ENCODE peak calls at places on chromosomes 16 and 17, in six cellular contexts. One of them, this sample, is unnamed.

GRCh38 chr16:87465306-87465705 is 27.5 kb downstream of the ZCCHC14 start:
- DNase-seq in right lobe of liver: peak
- DNase-seq in sigmoid colon: peak
- DNase-seq in psoas muscle: peak
- DNase-seq in lung: peak
- DNase-seq in cardiac fibroblast: peak
- DNase-seq in this sample: no peak

GRCh38 chr17:48462946-48463345 is 32.9 kb upstream of the SKAP1 start:
- DNase-seq in cardiac fibroblast: no peak
- DNase-seq in psoas muscle: no peak
- DNase-seq in sigmoid colon: no peak
- DNase-seq in right lobe of liver: no peak
- DNase-seq in lung: no peak
- DNase-seq in this sample: no peak

GRCh38 chr17:79581306-79581932 is 29.4 kb downstream of the RBFOX3 start:
- DNase-seq in cardiac fibroblast: no peak
- DNase-seq in lung: no peak
- DNase-seq in sigmoid colon: no peak
- DNase-seq in right lobe of liver: no peak
- DNase-seq in psoas muscle: no peak
- DNase-seq in this sample: no peak

GRCh38 chr17:20122236-20122879 is 113.2 kb downstream of the SPECC1 start:
- DNase-seq in cardiac fibroblast: no peak
- DNase-seq in right lobe of liver: no peak
- DNase-seq in sigmoid colon: no peak
- DNase-seq in psoas muscle: no peak
- DNase-seq in lung: no peak
- DNase-seq in this sample: no peak

GRCh38 chr17:80166446-80166845 is 3.4 kb upstream of the CARD14 start:
- DNase-seq in right lobe of liver: no peak
- DNase-seq in sigmoid colon: no peak
- DNase-seq in lung: no peak
- DNase-seq in cardiac fibroblast: no peak
- DNase-seq in psoas muscle: no peak
- DNase-seq in this sample: no peak

GRCh38 chr17:55053855-55054254 is 85.3 kb downstream of the STXBP4 start:
- DNase-seq in lung: no peak
- DNase-seq in cardiac fibroblast: peak
- DNase-seq in sigmoid colon: no peak
- DNase-seq in psoas muscle: no peak
- DNase-seq in right lobe of liver: no peak
- DNase-seq in this sample: no peak

GRCh38 chr17:41131979-41132378 is 8.0 kb upstream of the KRTAP4-12 start:
- DNase-seq in right lobe of liver: no peak
- DNase-seq in sigmoid colon: no peak
- DNase-seq in lung: no peak
- DNase-seq in cardiac fibroblast: peak
- DNase-seq in psoas muscle: no peak
- DNase-seq in this sample: no peak

GRCh38 chr17:78258323-78259229 is 27.1 kb downstream of the TMEM235 start:
- DNase-seq in psoas muscle: peak
- DNase-seq in lung: peak
- DNase-seq in right lobe of liver: no peak
- DNase-seq in sigmoid colon: no peak
- DNase-seq in cardiac fibroblast: no peak
- DNase-seq in this sample: peak

GRCh38 chr16:58127033-58127556 is 2.1 kb downstream of the CFAP20 start:
- DNase-seq in lung: no peak
- DNase-seq in cardiac fibroblast: peak
- DNase-seq in sigmoid colon: no peak
- DNase-seq in psoas muscle: no peak
- DNase-seq in right lobe of liver: no peak
- DNase-seq in this sample: peak

GRCh38 chr16:54270711-54271110 is 15.9 kb downstream of the IRX3 start:
- DNase-seq in sigmoid colon: no peak
- DNase-seq in psoas muscle: no peak
- DNase-seq in right lobe of liver: no peak
- DNase-seq in cardiac fibroblast: no peak
- DNase-seq in lung: no peak
- DNase-seq in this sample: no peak

GRCh38 chr17:29592850-29593545 is at the start of gene ANKRD13B:
- DNase-seq in lung: no peak
- DNase-seq in psoas muscle: peak
- DNase-seq in right lobe of liver: no peak
- DNase-seq in sigmoid colon: peak
- DNase-seq in cardiac fibroblast: no peak
- DNase-seq in this sample: no peak

DNA sequence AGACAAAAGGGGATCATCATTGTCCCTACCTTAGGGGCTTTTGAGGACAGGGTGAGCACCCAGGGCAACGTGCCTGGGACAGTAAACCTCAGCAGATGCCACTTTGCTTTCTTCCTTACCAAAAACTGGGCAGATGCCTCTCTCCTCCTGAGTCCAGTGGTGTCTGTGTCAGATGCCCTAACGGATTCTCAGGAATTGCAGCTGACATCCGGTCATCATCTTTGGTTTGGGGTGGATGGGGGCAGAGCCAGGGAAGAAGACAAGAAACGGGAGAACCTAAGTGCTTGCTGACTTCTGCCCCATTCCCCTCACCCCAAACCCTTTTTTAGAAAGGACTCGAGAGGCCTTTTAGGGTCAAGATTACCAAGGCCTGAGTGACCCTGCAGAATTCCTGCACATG is 187.5 kb downstream of the MSI2 start:
- DNase-seq in sigmoid colon: no peak
- DNase-seq in right lobe of liver: no peak
- DNase-seq in lung: no peak
- DNase-seq in psoas muscle: no peak
- DNase-seq in cardiac fibroblast: no peak
- DNase-seq in this sample: no peak
- H3K4me3 ChIP-seq in sigmoid colon: no peak
- H3K4me3 ChIP-seq in right lobe of liver: no peak
- H3K4me3 ChIP-seq in lung: no peak
- H3K4me3 ChIP-seq in psoas muscle: no peak
- H3K4me3 ChIP-seq in cardiac fibroblast: no peak
- H3K4me3 ChIP-seq in this sample: no peak

GRCh38 chr17:22464041-22464440 is 771.7 kb downstream of the KCNJ18 start:
- DNase-seq in lung: no peak
- DNase-seq in sigmoid colon: no peak
- DNase-seq in psoas muscle: no peak
- DNase-seq in cardiac fibroblast: no peak
- DNase-seq in right lobe of liver: no peak
- DNase-seq in this sample: no peak

GRCh38 chr17:22469101-22469880 is 777.0 kb downstream of the KCNJ18 start:
- DNase-seq in lung: no peak
- DNase-seq in cardiac fibroblast: no peak
- DNase-seq in sigmoid colon: no peak
- DNase-seq in right lobe of liver: no peak
- DNase-seq in psoas muscle: no peak
- DNase-seq in this sample: no peak

GRCh38 chr17:22469941-22470340 is 777.6 kb downstream of the KCNJ18 start:
- DNase-seq in psoas muscle: no peak
- DNase-seq in sigmoid colon: no peak
- DNase-seq in right lobe of liver: no peak
- DNase-seq in cardiac fibroblast: no peak
- DNase-seq in lung: no peak
- DNase-seq in this sample: no peak

GRCh38 chr17:22470411-22471175 is 778.3 kb downstream of the KCNJ18 start:
- DNase-seq in right lobe of liver: no peak
- DNase-seq in psoas muscle: no peak
- DNase-seq in cardiac fibroblast: no peak
- DNase-seq in sigmoid colon: no peak
- DNase-seq in lung: no peak
- DNase-seq in this sample: peak

GRCh38 chr17:22467720-22468119 is 775.4 kb downstream of the KCNJ18 start:
- DNase-seq in right lobe of liver: no peak
- DNase-seq in sigmoid colon: no peak
- DNase-seq in cardiac fibroblast: no peak
- DNase-seq in lung: no peak
- DNase-seq in psoas muscle: no peak
- DNase-seq in this sample: no peak
- H3K4me3 ChIP-seq in right lobe of liver: no peak
- H3K4me3 ChIP-seq in sigmoid colon: no peak
- H3K4me3 ChIP-seq in cardiac fibroblast: no peak
- H3K4me3 ChIP-seq in lung: no peak
- H3K4me3 ChIP-seq in psoas muscle: no peak
- H3K4me3 ChIP-seq in this sample: no peak

DNA sequence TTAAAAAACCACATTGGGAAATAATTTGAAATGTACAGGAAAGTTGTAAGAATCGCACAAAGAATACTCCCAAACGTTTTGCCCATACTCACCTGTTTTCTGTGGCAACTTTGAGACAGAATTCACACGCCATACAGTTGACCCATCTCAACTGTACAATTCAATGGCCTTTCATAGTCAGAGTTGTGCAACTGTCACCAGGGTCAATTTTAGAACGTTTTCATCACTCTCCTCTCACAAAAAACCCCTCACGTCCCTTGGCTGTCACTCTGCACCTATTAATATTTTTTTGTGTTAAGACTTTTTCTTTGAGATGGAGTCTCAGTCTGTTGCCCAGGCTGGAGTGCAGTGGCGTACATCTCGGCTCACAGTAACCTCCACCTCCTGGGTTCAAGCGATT is 49.9 kb downstream of the IRF8 start:
- DNase-seq in cardiac fibroblast: no peak
- DNase-seq in right lobe of liver: no peak
- DNase-seq in lung: no peak
- DNase-seq in psoas muscle: no peak
- DNase-seq in sigmoid colon: no peak
- DNase-seq in this sample: no peak
- H3K4me3 ChIP-seq in cardiac fibroblast: no peak
- H3K4me3 ChIP-seq in right lobe of liver: no peak
- H3K4me3 ChIP-seq in lung: no peak
- H3K4me3 ChIP-seq in psoas muscle: no peak
- H3K4me3 ChIP-seq in sigmoid colon: no peak
- H3K4me3 ChIP-seq in this sample: no peak

GRCh38 chr17:44352922-44353655 is 8.0 kb downstream of the GRN start:
- DNase-seq in lung: no peak
- DNase-seq in psoas muscle: no peak
- DNase-seq in sigmoid colon: no peak
- DNase-seq in right lobe of liver: no peak
- DNase-seq in cardiac fibroblast: no peak
- DNase-seq in this sample: no peak
- H3K4me3 ChIP-seq in lung: no peak
- H3K4me3 ChIP-seq in psoas muscle: no peak
- H3K4me3 ChIP-seq in sigmoid colon: no peak
- H3K4me3 ChIP-seq in right lobe of liver: no peak
- H3K4me3 ChIP-seq in cardiac fibroblast: no peak
- H3K4me3 ChIP-seq in this sample: no peak